ENCODE peak calls at places on chromosomes 1 and 21, in ten cellular contexts. One of them, this sample, is unnamed.

GRCh38 chr1:39960461-39960958 is 5.6 kb downstream of the MFSD2A start:
- DNase-seq in AG10803: no peak
- DNase-seq in colonic mucosa: peak
- DNase-seq in left ventricle myocardium inferior: peak
- DNase-seq in astrocyte of the cerebellum: no peak
- DNase-seq in GM13976: peak
- DNase-seq in nephron progenitor cell: no peak
- DNase-seq in GM23338: no peak
- DNase-seq in astrocyte: no peak
- DNase-seq in mammary epithelial cell: peak
- DNase-seq in this sample: no peak

GRCh38 chr1:109240158-109241152 is 8.9 kb upstream of the CELSR2 start:
- DNase-seq in AG10803: peak
- DNase-seq in colonic mucosa: peak
- DNase-seq in left ventricle myocardium inferior: peak
- DNase-seq in astrocyte of the cerebellum: no peak
- DNase-seq in GM13976: no peak
- DNase-seq in nephron progenitor cell: no peak
- DNase-seq in GM23338: peak
- DNase-seq in astrocyte: peak
- DNase-seq in mammary epithelial cell: peak
- DNase-seq in this sample: peak

GRCh38 chr1:22851517-22851916 is 121.1 kb downstream of the LACTBL1 start:
- DNase-seq in AG10803: no peak
- DNase-seq in colonic mucosa: no peak
- DNase-seq in left ventricle myocardium inferior: no peak
- DNase-seq in astrocyte of the cerebellum: no peak
- DNase-seq in GM13976: no peak
- DNase-seq in nephron progenitor cell: no peak
- DNase-seq in GM23338: no peak
- DNase-seq in astrocyte: no peak
- DNase-seq in mammary epithelial cell: no peak
- DNase-seq in this sample: no peak

GRCh38 chr1:165169028-165169427 is 187.5 kb downstream of the LMX1A start:
- DNase-seq in AG10803: no peak
- DNase-seq in colonic mucosa: no peak
- DNase-seq in left ventricle myocardium inferior: no peak
- DNase-seq in astrocyte of the cerebellum: no peak
- DNase-seq in GM13976: no peak
- DNase-seq in nephron progenitor cell: no peak
- DNase-seq in GM23338: no peak
- DNase-seq in astrocyte: no peak
- DNase-seq in mammary epithelial cell: peak
- DNase-seq in this sample: no peak

GRCh38 chr1:11802973-11803885 is 2.5 kb downstream of the MTHFR start:
- DNase-seq in AG10803: peak
- DNase-seq in colonic mucosa: peak
- DNase-seq in left ventricle myocardium inferior: peak
- DNase-seq in astrocyte of the cerebellum: peak
- DNase-seq in GM13976: peak
- DNase-seq in nephron progenitor cell: peak
- DNase-seq in GM23338: peak
- DNase-seq in astrocyte: peak
- DNase-seq in mammary epithelial cell: peak
- DNase-seq in this sample: peak

GRCh38 chr1:89945852-89946476 is 48.9 kb upstream of the ZNF326 start:
- DNase-seq in AG10803: no peak
- DNase-seq in colonic mucosa: no peak
- DNase-seq in left ventricle myocardium inferior: no peak
- DNase-seq in astrocyte of the cerebellum: no peak
- DNase-seq in GM13976: peak
- DNase-seq in nephron progenitor cell: no peak
- DNase-seq in GM23338: no peak
- DNase-seq in astrocyte: peak
- DNase-seq in mammary epithelial cell: peak
- DNase-seq in this sample: no peak

GRCh38 chr1:33637846-33638440 is 165.5 kb downstream of the ZSCAN20 start:
- DNase-seq in AG10803: no peak
- DNase-seq in colonic mucosa: no peak
- DNase-seq in left ventricle myocardium inferior: no peak
- DNase-seq in astrocyte of the cerebellum: no peak
- DNase-seq in GM13976: no peak
- DNase-seq in nephron progenitor cell: no peak
- DNase-seq in GM23338: no peak
- DNase-seq in astrocyte: peak
- DNase-seq in mammary epithelial cell: no peak
- DNase-seq in this sample: no peak

GRCh38 chr21:43573921-43574320 is 85.4 kb downstream of the HSF2BP start:
- DNase-seq in AG10803: no peak
- DNase-seq in colonic mucosa: no peak
- DNase-seq in left ventricle myocardium inferior: no peak
- DNase-seq in astrocyte of the cerebellum: peak
- DNase-seq in GM13976: no peak
- DNase-seq in nephron progenitor cell: no peak
- DNase-seq in GM23338: no peak
- DNase-seq in astrocyte: no peak
- DNase-seq in mammary epithelial cell: no peak
- DNase-seq in this sample: no peak

GRCh38 chr21:33588485-33589335 is at the start of gene DONSON:
- DNase-seq in AG10803: peak
- DNase-seq in colonic mucosa: peak
- DNase-seq in left ventricle myocardium inferior: peak
- DNase-seq in astrocyte of the cerebellum: peak
- DNase-seq in GM13976: peak
- DNase-seq in nephron progenitor cell: peak
- DNase-seq in GM23338: peak
- DNase-seq in astrocyte: peak
- DNase-seq in mammary epithelial cell: peak
- DNase-seq in this sample: peak

GRCh38 chr21:33584455-33584854 is 4.0 kb downstream of the DONSON start:
- DNase-seq in AG10803: no peak
- DNase-seq in colonic mucosa: no peak
- DNase-seq in left ventricle myocardium inferior: no peak
- DNase-seq in astrocyte of the cerebellum: no peak
- DNase-seq in GM13976: no peak
- DNase-seq in nephron progenitor cell: no peak
- DNase-seq in GM23338: no peak
- DNase-seq in astrocyte: no peak
- DNase-seq in mammary epithelial cell: no peak
- DNase-seq in this sample: no peak

GRCh38 chr21:33586927-33587326 is 1.6 kb downstream of the DONSON start:
- DNase-seq in AG10803: no peak
- DNase-seq in colonic mucosa: no peak
- DNase-seq in left ventricle myocardium inferior: no peak
- DNase-seq in astrocyte of the cerebellum: no peak
- DNase-seq in GM13976: no peak
- DNase-seq in nephron progenitor cell: no peak
- DNase-seq in GM23338: no peak
- DNase-seq in astrocyte: no peak
- DNase-seq in mammary epithelial cell: peak
- DNase-seq in this sample: no peak

GRCh38 chr21:33587792-33588484 is 546 bp downstream of the DONSON start:
- DNase-seq in AG10803: peak
- DNase-seq in colonic mucosa: peak
- DNase-seq in left ventricle myocardium inferior: no peak
- DNase-seq in astrocyte of the cerebellum: no peak
- DNase-seq in GM13976: peak
- DNase-seq in nephron progenitor cell: peak
- DNase-seq in GM23338: peak
- DNase-seq in astrocyte: peak
- DNase-seq in mammary epithelial cell: peak
- DNase-seq in this sample: no peak
- TF ChIP-seq CTCF in AG10803: no peak
- TF ChIP-seq CTCF in colonic mucosa: no peak
- TF ChIP-seq CTCF in left ventricle myocardium inferior: no peak
- TF ChIP-seq CTCF in astrocyte of the cerebellum: no peak
- TF ChIP-seq CTCF in GM13976: no peak
- TF ChIP-seq CTCF in nephron progenitor cell: no peak
- TF ChIP-seq CTCF in GM23338: no peak
- TF ChIP-seq CTCF in astrocyte: no peak
- TF ChIP-seq CTCF in mammary epithelial cell: no peak
- TF ChIP-seq CTCF in this sample: no peak

DNA sequence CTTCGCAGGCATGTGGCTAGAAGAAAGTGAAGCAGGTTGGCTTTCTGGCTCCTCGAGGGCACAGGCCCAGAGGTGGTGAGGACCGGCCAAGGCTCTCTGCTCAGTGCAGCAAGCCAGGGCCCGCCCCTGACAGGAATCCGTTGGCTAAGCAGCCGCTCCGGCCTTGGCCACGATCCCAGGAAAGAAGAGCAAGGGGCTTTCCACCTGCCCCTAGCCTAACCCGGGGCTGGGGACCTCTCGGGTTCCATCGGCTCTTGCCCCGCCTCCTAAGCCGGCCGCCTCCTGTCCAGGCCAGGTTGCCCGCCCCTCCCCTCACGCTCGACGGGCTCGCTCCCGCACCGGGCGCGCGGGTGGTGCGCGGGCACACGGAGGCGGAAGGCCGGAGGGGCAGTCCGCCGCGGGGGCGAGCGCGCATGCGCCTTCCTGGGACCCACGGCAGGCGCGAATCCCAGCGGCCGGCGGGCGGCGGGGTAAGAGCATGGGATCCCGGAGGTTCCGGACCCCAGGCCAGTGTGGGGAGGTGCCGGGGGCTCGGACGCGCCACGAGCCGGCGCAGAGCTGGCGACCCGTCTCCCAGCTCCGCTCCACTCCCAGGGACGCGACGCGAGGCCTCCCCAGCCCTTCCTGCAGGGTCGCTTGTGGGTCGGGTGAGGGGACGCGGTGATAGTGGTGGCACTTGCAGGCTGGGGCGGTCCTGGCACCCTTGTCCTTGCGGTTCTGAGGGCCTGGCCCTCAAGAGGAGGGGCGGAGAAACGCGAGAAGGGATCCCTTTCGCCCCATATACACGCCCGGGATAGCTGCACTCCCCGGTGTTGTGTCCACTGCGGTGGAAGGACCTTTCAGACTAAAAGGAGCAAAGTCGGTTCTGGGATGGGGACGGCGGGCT is at the start of gene ALG6:
- DNase-seq in AG10803: peak
- DNase-seq in colonic mucosa: peak
- DNase-seq in left ventricle myocardium inferior: peak
- DNase-seq in astrocyte of the cerebellum: peak
- DNase-seq in GM13976: peak
- DNase-seq in nephron progenitor cell: peak
- DNase-seq in GM23338: peak
- DNase-seq in astrocyte: peak
- DNase-seq in mammary epithelial cell: peak
- DNase-seq in this sample: peak
- TF ChIP-seq CTCF in AG10803: no peak
- TF ChIP-seq CTCF in colonic mucosa: no peak
- TF ChIP-seq CTCF in left ventricle myocardium inferior: peak
- TF ChIP-seq CTCF in astrocyte of the cerebellum: peak
- TF ChIP-seq CTCF in GM13976: no peak
- TF ChIP-seq CTCF in nephron progenitor cell: no peak
- TF ChIP-seq CTCF in GM23338: peak
- TF ChIP-seq CTCF in astrocyte: no peak
- TF ChIP-seq CTCF in mammary epithelial cell: peak
- TF ChIP-seq CTCF in this sample: no peak

GRCh38 chr1:213585402-213585801 is 402.4 kb upstream of the PROX1 start:
- DNase-seq in AG10803: no peak
- DNase-seq in colonic mucosa: peak
- DNase-seq in left ventricle myocardium inferior: no peak
- DNase-seq in astrocyte of the cerebellum: no peak
- DNase-seq in GM13976: no peak
- DNase-seq in nephron progenitor cell: no peak
- DNase-seq in GM23338: no peak
- DNase-seq in astrocyte: no peak
- DNase-seq in mammary epithelial cell: no peak
- DNase-seq in this sample: no peak

GRCh38 chr1:213586609-213586972 is 401.2 kb upstream of the PROX1 start:
- DNase-seq in AG10803: no peak
- DNase-seq in colonic mucosa: peak
- DNase-seq in left ventricle myocardium inferior: no peak
- DNase-seq in astrocyte of the cerebellum: no peak
- DNase-seq in GM13976: no peak
- DNase-seq in nephron progenitor cell: no peak
- DNase-seq in GM23338: no peak
- DNase-seq in astrocyte: no peak
- DNase-seq in mammary epithelial cell: no peak
- DNase-seq in this sample: no peak

GRCh38 chr1:213585959-213586608 is 401.7 kb upstream of the PROX1 start:
- DNase-seq in AG10803: no peak
- DNase-seq in colonic mucosa: peak
- DNase-seq in left ventricle myocardium inferior: no peak
- DNase-seq in astrocyte of the cerebellum: no peak
- DNase-seq in GM13976: no peak
- DNase-seq in nephron progenitor cell: no peak
- DNase-seq in GM23338: no peak
- DNase-seq in astrocyte: no peak
- DNase-seq in mammary epithelial cell: no peak
- DNase-seq in this sample: no peak

GRCh38 chr1:213582976-213583567 is 404.7 kb upstream of the PROX1 start:
- DNase-seq in AG10803: no peak
- DNase-seq in colonic mucosa: no peak
- DNase-seq in left ventricle myocardium inferior: no peak
- DNase-seq in astrocyte of the cerebellum: no peak
- DNase-seq in GM13976: no peak
- DNase-seq in nephron progenitor cell: no peak
- DNase-seq in GM23338: no peak
- DNase-seq in astrocyte: no peak
- DNase-seq in mammary epithelial cell: no peak
- DNase-seq in this sample: no peak
- TF ChIP-seq CTCF in AG10803: no peak
- TF ChIP-seq CTCF in colonic mucosa: no peak
- TF ChIP-seq CTCF in left ventricle myocardium inferior: no peak
- TF ChIP-seq CTCF in astrocyte of the cerebellum: no peak
- TF ChIP-seq CTCF in GM13976: no peak
- TF ChIP-seq CTCF in nephron progenitor cell: no peak
- TF ChIP-seq CTCF in GM23338: no peak
- TF ChIP-seq CTCF in astrocyte: no peak
- TF ChIP-seq CTCF in mammary epithelial cell: no peak
- TF ChIP-seq CTCF in this sample: no peak

GRCh38 chr1:6101826-6102225 is 56.1 kb downstream of the KCNAB2 start:
- DNase-seq in AG10803: no peak
- DNase-seq in colonic mucosa: no peak
- DNase-seq in left ventricle myocardium inferior: no peak
- DNase-seq in astrocyte of the cerebellum: no peak
- DNase-seq in GM13976: no peak
- DNase-seq in nephron progenitor cell: peak
- DNase-seq in GM23338: no peak
- DNase-seq in astrocyte: no peak
- DNase-seq in mammary epithelial cell: no peak
- DNase-seq in this sample: no peak

GRCh38 chr1:6099297-6099696 is 53.6 kb downstream of the KCNAB2 start:
- DNase-seq in AG10803: no peak
- DNase-seq in colonic mucosa: no peak
- DNase-seq in left ventricle myocardium inferior: peak
- DNase-seq in astrocyte of the cerebellum: no peak
- DNase-seq in GM13976: no peak
- DNase-seq in nephron progenitor cell: peak
- DNase-seq in GM23338: no peak
- DNase-seq in astrocyte: no peak
- DNase-seq in mammary epithelial cell: no peak
- DNase-seq in this sample: no peak

GRCh38 chr1:6098303-6099215 is 52.9 kb downstream of the KCNAB2 start:
- DNase-seq in AG10803: peak
- DNase-seq in colonic mucosa: no peak
- DNase-seq in left ventricle myocardium inferior: peak
- DNase-seq in astrocyte of the cerebellum: no peak
- DNase-seq in GM13976: no peak
- DNase-seq in nephron progenitor cell: peak
- DNase-seq in GM23338: no peak
- DNase-seq in astrocyte: no peak
- DNase-seq in mammary epithelial cell: no peak
- DNase-seq in this sample: peak

GRCh38 chr1:6100801-6101783 is 55.4 kb downstream of the KCNAB2 start:
- DNase-seq in AG10803: no peak
- DNase-seq in colonic mucosa: no peak
- DNase-seq in left ventricle myocardium inferior: no peak
- DNase-seq in astrocyte of the cerebellum: no peak
- DNase-seq in GM13976: no peak
- DNase-seq in nephron progenitor cell: peak
- DNase-seq in GM23338: no peak
- DNase-seq in astrocyte: no peak
- DNase-seq in mammary epithelial cell: no peak
- DNase-seq in this sample: no peak

DNA sequence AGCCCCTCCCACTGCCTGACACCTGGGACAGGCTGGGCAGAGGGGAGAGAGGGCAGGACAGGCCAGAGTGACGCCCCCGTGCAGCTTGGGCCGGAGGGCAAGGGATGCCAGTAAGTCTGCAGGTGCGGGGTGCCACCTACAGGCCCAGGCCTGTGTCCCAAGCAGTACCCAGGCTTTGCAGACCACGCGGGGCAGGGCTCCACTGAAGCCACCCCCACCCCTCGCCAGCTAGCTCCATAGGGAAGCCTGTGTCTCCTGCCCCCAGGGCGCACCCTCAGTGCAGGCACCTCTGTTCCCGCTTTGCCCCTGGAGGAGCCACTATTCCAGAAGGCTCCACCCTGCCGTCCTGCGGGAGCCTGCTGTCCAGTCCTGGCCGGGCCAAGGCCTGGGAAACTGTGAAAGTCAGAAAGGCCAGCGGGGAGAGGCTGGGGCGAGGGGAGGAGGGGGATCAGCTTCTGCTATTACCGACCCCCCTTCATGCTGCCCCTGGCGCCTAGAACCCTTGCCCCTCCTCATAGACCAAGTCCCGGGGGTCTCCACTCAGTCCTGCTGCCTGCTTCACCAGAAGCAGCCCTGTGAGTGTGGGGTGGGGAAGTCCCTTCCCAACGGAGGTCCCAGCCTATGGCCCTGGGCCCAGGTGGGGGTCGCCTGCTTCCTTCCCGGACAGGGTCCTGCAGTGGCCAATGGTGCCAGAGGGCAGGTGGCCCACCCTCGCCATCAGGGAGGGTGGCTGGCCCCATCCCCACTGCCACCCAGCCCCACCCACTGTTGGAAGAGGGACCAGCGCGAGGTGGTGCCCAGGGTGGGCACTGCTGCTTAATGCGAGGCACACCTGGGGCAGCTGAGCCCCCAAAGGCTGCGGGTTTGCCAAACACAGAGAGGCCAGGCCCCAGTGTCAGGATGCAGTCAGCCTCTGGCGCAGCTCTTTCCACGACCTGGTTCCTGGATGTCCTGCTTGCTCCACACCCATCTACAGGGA is 54.4 kb downstream of the KCNAB2 start:
- DNase-seq in AG10803: no peak
- DNase-seq in colonic mucosa: no peak
- DNase-seq in left ventricle myocardium inferior: peak
- DNase-seq in astrocyte of the cerebellum: no peak
- DNase-seq in GM13976: no peak
- DNase-seq in nephron progenitor cell: peak
- DNase-seq in GM23338: no peak
- DNase-seq in astrocyte: no peak
- DNase-seq in mammary epithelial cell: no peak
- DNase-seq in this sample: no peak
- TF ChIP-seq CTCF in AG10803: no peak
- TF ChIP-seq CTCF in colonic mucosa: no peak
- TF ChIP-seq CTCF in left ventricle myocardium inferior: peak
- TF ChIP-seq CTCF in astrocyte of the cerebellum: no peak
- TF ChIP-seq CTCF in GM13976: peak
- TF ChIP-seq CTCF in nephron progenitor cell: no peak
- TF ChIP-seq CTCF in GM23338: peak
- TF ChIP-seq CTCF in astrocyte: no peak
- TF ChIP-seq CTCF in mammary epithelial cell: peak
- TF ChIP-seq CTCF in this sample: peak

This sample was measured in HFF-Myc.